ENCODE peak calls at places on chromosome 18, in eight cellular contexts. Z is transverse colon, Y is cardiac fibroblast, C is right lobe of liver, V is fibroblast of pulmonary artery, X is BJ, H is A549, Q is PC-3. N is an unnamed sample.

GRCh38 chr18:13620206-13620672 is 106.1 kb downstream of the FAM210A start:
- DNase-seq in Z (no peak), Y (no peak), C (no peak), V (no peak), X (no peak), H (no peak), Q (no peak), N (no peak)

GRCh38 chr18:2826581-2826980 is 20.2 kb upstream of the EMILIN2 start:
- DNase-seq in Z (no peak), Y (peak), C (no peak), V (peak), X (no peak), H (no peak), Q (no peak), N (peak)

GRCh38 chr18:37586641-37587225 is 21.1 kb upstream of the CELF4 start:
- DNase-seq in Z (no peak), Y (no peak), C (no peak), V (no peak), X (no peak), H (no peak), Q (no peak), N (no peak)

GRCh38 chr18:27202771-27203170 is 17.7 kb upstream of the CHST9 start:
- DNase-seq in Z (no peak), Y (no peak), C (no peak), V (no peak), X (no peak), H (no peak), Q (no peak), N (peak)

GRCh38 chr18:75879196-75879595 is 451.7 kb upstream of the SMIM21 start:
- DNase-seq in Z (no peak), Y (no peak), C (no peak), V (no peak), X (no peak), H (no peak), Q (no peak), N (no peak)

GRCh38 chr18:44988821-44989587 is 308.3 kb downstream of the SETBP1 start:
- DNase-seq in Z (no peak), Y (peak), C (no peak), V (peak), X (no peak), H (no peak), Q (peak), N (no peak)

GRCh38 chr18:3388980-3389379 is 61.0 kb upstream of the TGIF1 start:
- DNase-seq in Z (no peak), Y (no peak), C (no peak), V (no peak), X (no peak), H (no peak), Q (peak), N (no peak)

GRCh38 chr18:519019-519879 is 18.7 kb upstream of the COLEC12 start:
- DNase-seq in Z (peak), Y (peak), C (no peak), V (peak), X (no peak), H (no peak), Q (no peak), N (no peak)

GRCh38 chr18:22494771-22495170 is 77.1 kb upstream of the CTAGE1 start:
- DNase-seq in Z (no peak), Y (peak), C (no peak), V (peak), X (no peak), H (no peak), Q (no peak), N (no peak)

GRCh38 chr18:21897811-21898210 is 157.2 kb downstream of the MIB1 start:
- DNase-seq in Z (peak), Y (peak), C (no peak), V (peak), X (no peak), H (peak), Q (peak), N (no peak)

GRCh38 chr18:79208882-79209281 is 139.7 kb downstream of the ATP9B start:
- DNase-seq in Z (no peak), Y (no peak), C (no peak), V (no peak), X (no peak), H (no peak), Q (no peak), N (no peak)

GRCh38 chr18:54229660-54230059 is 5.2 kb upstream of the MBD2 start:
- DNase-seq in Z (no peak), Y (no peak), C (no peak), V (no peak), X (no peak), H (no peak), Q (no peak), N (no peak)

GRCh38 chr18:22628795-22629194 is 211.1 kb upstream of the CTAGE1 start:
- DNase-seq in Z (no peak), Y (no peak), C (no peak), V (no peak), X (no peak), H (no peak), Q (no peak), N (no peak)

GRCh38 chr18:79484661-79485621 is 89.2 kb downstream of the NFATC1 start:
- DNase-seq in Z (peak), Y (peak), C (peak), V (peak), X (peak), H (no peak), Q (no peak), N (peak)

GRCh38 chr18:62485684-62486083 is 37.1 kb upstream of the ZCCHC2 start:
- DNase-seq in Z (no peak), Y (peak), C (no peak), V (peak), X (peak), H (peak), Q (peak), N (peak)

GRCh38 chr18:75502286-75502685 is 74.8 kb upstream of the SMIM21 start:
- DNase-seq in Z (no peak), Y (no peak), C (no peak), V (peak), X (no peak), H (no peak), Q (no peak), N (no peak)

GRCh38 chr18:79792096-79792987 is 5.4 kb upstream of the KCNG2 start:
- DNase-seq in Z (no peak), Y (no peak), C (peak), V (no peak), X (no peak), H (no peak), Q (no peak), N (no peak)

GRCh38 chr18:35756506-35757117 is 175.1 kb downstream of the GALNT1 start:
- DNase-seq in Z (peak), Y (peak), C (no peak), V (peak), X (no peak), H (peak), Q (peak), N (no peak)

GRCh38 chr18:323253-323622 is 55.4 kb upstream of the THOC1 start:
- DNase-seq in Z (no peak), Y (peak), C (no peak), V (peak), X (peak), H (no peak), Q (peak), N (no peak)

GRCh38 chr18:46169464-46169941 is 65.3 kb downstream of the HAUS1 start:
- DNase-seq in Z (no peak), Y (peak), C (no peak), V (peak), X (no peak), H (no peak), Q (peak), N (no peak)

GRCh38 chr18:46171331-46171730 is 67.1 kb downstream of the HAUS1 start:
- DNase-seq in Z (no peak), Y (no peak), C (no peak), V (no peak), X (no peak), H (no peak), Q (peak), N (no peak)

GRCh38 chr18:46166261-46166970 is 62.2 kb downstream of the HAUS1 start:
- DNase-seq in Z (no peak), Y (no peak), C (no peak), V (no peak), X (no peak), H (no peak), Q (no peak), N (no peak)

GRCh38 chr18:46164920-46165319 is 60.7 kb downstream of the HAUS1 start:
- DNase-seq in Z (no peak), Y (no peak), C (no peak), V (no peak), X (no peak), H (no peak), Q (no peak), N (no peak)

GRCh38 chr18:46167971-46168370 is 63.8 kb downstream of the HAUS1 start:
- DNase-seq in Z (peak), Y (no peak), C (no peak), V (no peak), X (no peak), H (no peak), Q (no peak), N (no peak)
- H3K4me3 ChIP-seq in Z (no peak), Y (no peak), C (no peak), V (no peak), X (no peak), H (no peak), Q (no peak), N (no peak)

GRCh38 chr18:28357785-28358401 is 181.0 kb upstream of the CDH2 start:
- DNase-seq in Z (no peak), Y (peak), C (no peak), V (no peak), X (no peak), H (no peak), Q (peak), N (no peak)
- TF ChIP-seq CTCF in Z (no peak), Y (peak), C (no peak), V (peak), X (peak), H (no peak), Q (peak), N (peak)

DNA sequence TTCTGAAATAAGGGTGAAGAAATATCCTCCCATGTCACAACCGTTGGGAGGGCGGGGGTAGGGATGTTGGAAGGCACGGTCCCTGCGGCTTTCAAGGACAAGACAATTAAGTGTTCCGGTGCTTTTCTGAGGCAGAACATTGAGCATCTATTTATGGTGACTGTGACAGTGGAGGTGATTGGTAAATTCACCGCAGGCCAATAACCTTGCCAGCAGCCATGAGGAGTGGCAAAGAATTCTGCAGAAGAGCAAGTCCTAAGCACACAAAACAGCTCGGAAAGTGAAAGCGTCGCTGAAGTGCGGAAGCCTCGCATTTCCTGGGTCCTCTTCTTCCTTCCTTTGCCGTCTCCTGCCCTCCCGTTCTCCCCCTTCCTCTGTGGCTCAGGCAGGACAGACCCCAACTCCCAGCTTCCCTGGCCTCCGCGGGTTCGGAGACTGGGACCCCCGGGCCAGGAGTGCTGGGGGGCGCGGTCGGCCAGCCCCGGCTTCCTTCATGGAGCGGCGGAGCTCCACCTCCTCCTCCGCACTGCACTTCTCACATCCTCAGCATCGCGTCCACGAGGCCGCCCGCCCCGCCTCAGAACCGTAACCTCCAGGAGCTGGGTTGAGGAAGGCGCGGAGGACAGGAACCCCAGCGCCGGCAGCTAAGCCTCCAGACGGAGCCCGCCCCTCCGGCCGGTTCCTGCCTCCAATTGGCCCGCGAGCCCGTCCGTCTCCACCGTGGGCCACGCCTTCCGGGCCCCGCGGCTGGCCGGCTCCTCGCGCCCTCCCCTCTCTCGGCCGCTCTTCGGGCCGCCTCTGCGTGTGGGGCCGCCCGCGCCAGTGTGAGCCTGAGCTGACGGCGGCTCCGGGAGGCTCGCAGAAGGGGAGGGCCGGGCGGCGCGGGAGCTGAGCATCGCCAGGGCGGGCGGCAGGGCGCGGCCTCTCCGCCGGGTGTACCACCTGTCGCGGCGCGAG is at the start of gene ME2:
- DNase-seq in Z (peak), Y (peak), C (peak), V (peak), X (peak), H (peak), Q (peak), N (peak)
- H3K4me3 ChIP-seq in Z (peak), Y (peak), C (peak), V (peak), X (peak), H (peak), Q (peak), N (peak)

DNA sequence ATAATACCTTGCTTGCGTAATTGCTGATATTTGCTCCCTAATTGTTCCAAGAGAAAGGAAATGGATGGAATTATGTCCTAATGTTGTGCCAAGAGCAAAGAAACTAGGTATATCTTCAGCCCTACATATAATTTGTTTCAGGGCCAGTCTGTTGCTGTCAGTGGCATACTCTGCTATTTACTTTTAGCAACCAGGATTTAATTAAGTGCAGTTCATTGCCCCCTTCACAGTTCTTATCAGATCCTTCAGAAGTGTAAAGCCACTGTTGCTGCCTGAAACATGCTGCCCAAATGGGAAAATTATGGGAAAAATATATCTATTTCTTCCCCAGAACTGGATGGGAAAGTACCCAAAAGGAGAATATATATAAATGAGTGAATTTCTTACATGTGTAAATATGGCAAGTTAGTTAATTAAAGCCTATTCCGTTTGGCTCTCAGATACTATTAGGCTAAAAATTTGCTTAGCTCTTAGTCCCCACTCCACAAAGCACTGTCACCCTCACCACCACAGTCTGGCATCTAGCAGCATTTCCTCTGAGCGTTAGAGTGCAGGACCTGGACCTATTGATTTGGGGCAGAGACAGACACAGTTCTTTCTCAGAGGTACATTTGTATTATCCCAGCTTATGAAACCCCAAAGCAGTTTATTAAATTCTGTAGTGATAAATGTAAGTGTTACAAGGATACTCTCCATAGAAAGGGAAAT is 72.8 kb upstream of the DTNA start:
- DNase-seq in Z (no peak), Y (no peak), C (no peak), V (no peak), X (no peak), H (no peak), Q (no peak), N (no peak)
- TF ChIP-seq CTCF in Z (no peak), Y (no peak), C (no peak), V (no peak), X (no peak), H (no peak), Q (no peak), N (no peak)

GRCh38 chr18:77002496-77002895 is 130.1 kb downstream of the MBP start:
- DNase-seq in Z (no peak), Y (no peak), C (no peak), V (no peak), X (no peak), H (no peak), Q (no peak), N (no peak)

GRCh38 chr18:77005651-77006195 is 126.9 kb downstream of the MBP start:
- DNase-seq in Z (no peak), Y (no peak), C (no peak), V (no peak), X (no peak), H (no peak), Q (no peak), N (no peak)

GRCh38 chr18:77006305-77007175 is 126.0 kb downstream of the MBP start:
- DNase-seq in Z (no peak), Y (no peak), C (no peak), V (no peak), X (no peak), H (no peak), Q (no peak), N (no peak)

GRCh38 chr18:77007251-77007650 is 125.3 kb downstream of the MBP start:
- DNase-seq in Z (no peak), Y (no peak), C (no peak), V (no peak), X (no peak), H (no peak), Q (no peak), N (no peak)

DNA sequence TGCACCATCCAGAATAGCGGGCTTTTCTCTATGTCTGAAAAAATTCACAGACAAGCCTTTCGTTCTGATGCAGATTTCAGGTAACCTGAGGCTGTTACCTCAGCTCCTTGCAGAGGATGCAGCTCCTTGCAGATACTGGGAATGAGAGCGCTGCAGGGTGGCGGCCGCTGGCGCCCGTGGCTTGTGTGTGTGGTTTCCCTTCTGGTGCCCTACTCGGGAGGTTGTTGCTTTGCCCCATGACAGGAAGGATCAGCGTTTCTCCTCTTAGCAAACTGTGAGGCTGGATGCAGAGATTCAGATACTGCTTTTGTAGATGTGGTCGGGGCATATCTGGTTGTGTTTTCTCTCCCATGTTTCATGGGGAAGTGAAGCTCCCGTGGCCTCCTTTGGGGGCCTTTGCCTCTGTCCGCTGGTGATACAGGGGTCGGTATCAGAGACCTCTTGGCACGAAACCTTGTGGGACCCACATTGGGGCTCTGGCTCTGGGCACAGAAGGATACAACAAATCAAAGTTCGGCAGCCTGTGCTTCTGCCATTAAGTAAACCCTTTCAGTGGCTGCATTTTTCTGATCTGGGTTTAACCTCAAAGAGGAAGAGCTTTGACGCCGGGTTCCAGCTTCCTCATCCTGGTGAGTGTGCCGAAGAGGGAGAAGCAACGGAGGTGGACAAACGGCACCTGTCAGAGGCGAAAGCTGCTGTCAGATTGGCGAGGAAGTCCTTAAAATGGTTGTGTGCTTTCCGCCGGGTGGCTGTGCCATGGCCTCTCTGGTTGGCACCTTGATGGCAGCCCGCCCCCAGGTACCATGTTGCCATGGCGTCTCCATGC is 127.8 kb downstream of the MBP start:
- DNase-seq in Z (no peak), Y (no peak), C (no peak), V (no peak), X (no peak), H (no peak), Q (no peak), N (no peak)
- H3K4me3 ChIP-seq in Z (no peak), Y (no peak), C (no peak), V (no peak), X (no peak), H (no peak), Q (no peak), N (no peak)

DNA sequence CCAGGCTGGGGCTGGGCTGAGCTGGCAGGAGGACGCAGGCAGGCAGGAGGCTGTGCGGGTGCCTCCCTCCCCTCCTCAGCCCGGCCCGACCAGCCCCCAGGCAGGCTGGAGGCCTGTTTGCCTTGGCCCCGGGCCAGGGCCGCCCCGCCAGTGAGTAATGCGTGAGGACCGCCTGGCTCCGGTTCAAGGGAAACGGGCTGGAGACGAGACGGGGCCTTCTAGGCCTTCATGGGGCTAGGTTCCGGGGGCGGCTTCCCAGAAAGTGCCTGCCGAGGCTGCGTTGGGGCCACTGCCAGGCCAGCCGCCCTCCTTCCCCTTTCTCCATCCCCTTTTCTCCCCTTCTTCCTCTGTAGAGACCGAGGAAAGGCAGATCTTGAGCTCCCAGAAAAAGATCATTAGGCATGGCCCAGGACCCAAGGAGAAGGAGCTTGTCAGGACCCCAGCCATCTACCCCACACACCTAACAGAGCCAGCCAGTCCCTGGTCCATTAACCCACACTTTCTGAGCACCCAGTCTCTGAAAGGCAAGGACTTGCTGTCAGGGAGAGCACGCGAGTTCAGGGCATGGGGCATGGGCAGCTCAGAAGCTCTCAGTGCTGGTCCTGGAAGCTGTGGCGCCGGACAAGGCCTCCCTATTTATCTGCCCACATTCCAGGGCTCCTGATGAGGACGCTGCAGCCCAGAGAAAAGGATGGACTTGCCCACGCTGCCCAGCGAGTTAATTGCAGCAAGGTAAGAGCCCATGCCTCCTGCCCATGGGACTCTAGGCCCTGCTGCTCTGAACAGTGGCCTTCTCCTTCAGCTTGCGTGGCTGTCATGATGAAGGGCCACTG is 48.5 kb downstream of the SMAD7 start:
- DNase-seq in Z (peak), Y (peak), C (peak), V (peak), X (peak), H (peak), Q (peak), N (peak)
- TF ChIP-seq CTCF in Z (no peak), Y (no peak), C (no peak), V (no peak), X (no peak), H (no peak), Q (no peak), N (no peak)